ENCODE peak calls at places on chromosomes 2 and 18, in four cellular contexts. I is right lobe of liver, T is transverse colon, W is adrenal gland. S is an unnamed sample. For H3K36me3, the result is how much of the 10 kb centered on the place peaks cover.

GRCh38 chr18:61931654-61932379 is 39.0 kb upstream of the RNF152 start:
- DNase-seq in T (no peak), W (no peak), I (no peak), S (no peak)

GRCh38 chr2:190948671-190949070 is 65.3 kb downstream of the STAT1 start:
- DNase-seq in W (no peak), I (no peak), T (no peak), S (no peak)

GRCh38 chr2:197108758-197109157 is 182.3 kb upstream of the PGAP1 start:
- DNase-seq in W (peak), I (peak), T (peak), S (peak)

GRCh38 chr2:43417296-43417695 is 178.5 kb downstream of the THADA start:
- DNase-seq in T (no peak), W (no peak), I (no peak), S (no peak)

GRCh38 chr18:21777814-21778213 is 37.2 kb downstream of the MIB1 start:
- DNase-seq in I (no peak), W (no peak), T (no peak), S (no peak)

GRCh38 chr18:55950379-55951166 is 362.6 kb upstream of the TCF4 start:
- DNase-seq in W (no peak), I (no peak), T (no peak), S (no peak)

GRCh38 chr2:123363826-123364225 is 661.3 kb upstream of the CNTNAP5 start:
- DNase-seq in T (no peak), I (no peak), W (no peak), S (no peak)

GRCh38 chr2:105460048-105460732 is 61.3 kb upstream of the FHL2 start:
- DNase-seq in I (peak), T (no peak), W (peak), S (no peak)

GRCh38 chr2:70140978-70141753 is 49.7 kb downstream of the C2orf42 start:
- DNase-seq in W (peak), T (peak), I (peak), S (peak)

GRCh38 chr2:1651131-1652066 is 92.9 kb downstream of the PXDN start:
- DNase-seq in T (no peak), W (no peak), I (no peak), S (no peak)

GRCh38 chr2:105521176-105521575 is 122.3 kb upstream of the FHL2 start:
- DNase-seq in I (no peak), W (no peak), T (no peak), S (no peak)

GRCh38 chr2:38091757-38092156 is 15.8 kb upstream of the CYP1B1 start:
- DNase-seq in I (no peak), T (no peak), W (no peak), S (no peak)

GRCh38 chr2:112577756-112578155 is 6.7 kb upstream of the CHCHD5 start:
- DNase-seq in W (no peak), I (no peak), T (no peak), S (no peak)

GRCh38 chr2:16773080-16773713 is 107.6 kb upstream of the CYRIA start:
- DNase-seq in I (no peak), W (peak), T (no peak), S (no peak)

GRCh38 chr2:144156736-144157645 is 362.9 kb downstream of the ZEB2 start:
- DNase-seq in I (no peak), W (no peak), T (no peak), S (no peak)

GRCh38 chr2:237092920-237093781 is 7.5 kb downstream of the COPS8 start:
- DNase-seq in T (no peak), I (no peak), W (peak), S (no peak)

GRCh38 chr2:223526106-223526505 is 76.1 kb downstream of the SCG2 start:
- DNase-seq in I (no peak), W (no peak), T (no peak), S (no peak)

GRCh38 chr2:12534646-12535263 is 182.0 kb upstream of the TRIB2 start:
- DNase-seq in T (no peak), I (no peak), W (no peak), S (no peak)

GRCh38 chr2:192267484-192267883 is 72.8 kb upstream of the TMEFF2 start:
- DNase-seq in T (no peak), I (no peak), W (no peak), S (no peak)

GRCh38 chr18:7117390-7118355 is at the start of gene LAMA1:
- DNase-seq in I (no peak), W (no peak), T (no peak), S (no peak)

GRCh38 chr2:80737047-80737446 is 432.5 kb upstream of the LRRTM1 start:
- DNase-seq in W (no peak), I (no peak), T (no peak), S (no peak)

GRCh38 chr2:3121601-3122000 is 256.0 kb downstream of the EIPR1 start:
- DNase-seq in I (no peak), W (no peak), T (no peak), S (no peak)

GRCh38 chr2:237932731-237933131 is 34.1 kb upstream of the UBE2F start:
- DNase-seq in T (no peak), W (no peak), I (no peak), S (no peak)

GRCh38 chr18:923144-923543 is 18.5 kb downstream of the ADCYAP1 start:
- DNase-seq in I (no peak), T (no peak), W (no peak), S (no peak)

GRCh38 chr2:136305517-136306192 is 187.7 kb upstream of the CXCR4 start:
- DNase-seq in W (peak), I (no peak), T (no peak), S (no peak)

GRCh38 chr18:7637269-7637668 is 70.2 kb downstream of the PTPRM start:
- DNase-seq in T (no peak), W (no peak), I (no peak), S (no peak)

GRCh38 chr2:237861-238260 is 26.0 kb downstream of the SH3YL1 start:
- DNase-seq in T (no peak), W (no peak), I (no peak), S (no peak)

GRCh38 chr2:224357098-224357901 is 44.6 kb downstream of the FAM124B start:
- DNase-seq in W (peak), T (peak), I (no peak), S (no peak)

GRCh38 chr2:74881176-74881575 is 47.2 kb downstream of the HK2 start:
- DNase-seq in W (no peak), I (no peak), T (no peak), S (no peak)

GRCh38 chr2:45945182-45945779 is 293.8 kb downstream of the PRKCE start:
- DNase-seq in W (no peak), I (no peak), T (no peak), S (no peak)

GRCh38 chr2:121790276-121790956 is 35.0 kb downstream of the TSN start:
- DNase-seq in T (no peak), I (no peak), W (no peak), S (no peak)

GRCh38 chr2:27742571-27742970 is 28.9 kb upstream of the MRPL33 start:
- DNase-seq in T (no peak), W (no peak), I (no peak), S (no peak)
- H3K36me3 ChIP-seq in T (under half), W (under half), I (under half), S (under half)

GRCh38 chr2:233531880-233532458 is 34.6 kb downstream of the USP40 start:
- DNase-seq in W (no peak), I (no peak), T (no peak), S (no peak)

GRCh38 chr2:233535276-233535675 is 31.3 kb downstream of the USP40 start:
- DNase-seq in T (no peak), I (no peak), W (no peak), S (no peak)

GRCh38 chr2:233528182-233528581 is 38.4 kb downstream of the USP40 start:
- DNase-seq in I (no peak), W (no peak), T (no peak), S (no peak)

GRCh38 chr2:233532971-233533370 is 33.6 kb downstream of the USP40 start:
- DNase-seq in W (no peak), I (no peak), T (no peak), S (no peak)

DNA sequence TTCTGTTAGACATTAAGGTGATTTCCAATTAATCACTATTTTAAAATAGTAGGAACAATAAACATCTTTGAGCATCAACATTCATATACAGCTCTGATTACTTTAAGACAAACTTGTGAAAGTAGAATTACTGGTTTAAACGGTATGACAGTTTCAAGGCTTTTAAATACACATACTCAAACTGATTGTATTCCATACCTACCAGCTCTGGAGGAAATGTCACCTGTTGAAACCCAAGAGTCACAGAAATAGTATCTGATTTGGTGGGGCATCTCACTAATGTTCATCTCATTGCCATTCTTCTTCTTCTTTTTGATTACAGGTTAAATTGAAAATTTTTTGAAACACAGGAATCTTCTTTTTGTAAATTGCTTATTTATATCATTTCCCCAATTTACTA is 36.2 kb downstream of the USP40 start:
- DNase-seq in I (no peak), T (no peak), W (no peak), S (no peak)
- H3K27ac ChIP-seq in I (no peak), T (no peak), W (no peak), S (no peak)

GRCh38 chr2:86439879-86440630 is 1.1 kb upstream of the KDM3A start:
- DNase-seq in W (no peak), T (no peak), I (no peak), S (no peak)

GRCh38 chr2:86441789-86442641 is 844 bp downstream of the KDM3A start:
- DNase-seq in T (peak), I (peak), W (peak), S (peak)

GRCh38 chr2:86442642-86443005 is 1.5 kb downstream of the KDM3A start:
- DNase-seq in T (peak), I (peak), W (peak), S (peak)

GRCh38 chr2:86441392-86441788 is 219 bp downstream of the KDM3A start:
- DNase-seq in I (no peak), W (no peak), T (no peak), S (no peak)

GRCh38 chr2:86440631-86441391 is at the start of gene KDM3A:
- DNase-seq in T (peak), I (peak), W (peak), S (peak)
- TF ChIP-seq POLR2A in T (peak), I (no peak), W (no peak), S (peak)

GRCh38 chr2:20061476-20061875 is 10.0 kb upstream of the LAPTM4A start:
- DNase-seq in T (no peak), W (no peak), I (no peak), S (no peak)

GRCh38 chr2:20062615-20063545 is 11.5 kb upstream of the LAPTM4A start:
- DNase-seq in T (no peak), I (no peak), W (no peak), S (no peak)

GRCh38 chr2:20064421-20064820 is 13.0 kb upstream of the LAPTM4A start:
- DNase-seq in I (no peak), T (no peak), W (no peak), S (no peak)

GRCh38 chr2:20064841-20065240 is 13.4 kb upstream of the LAPTM4A start:
- DNase-seq in I (no peak), T (peak), W (no peak), S (no peak)

GRCh38 chr2:20061940-20062339 is 10.5 kb upstream of the LAPTM4A start:
- DNase-seq in I (no peak), T (no peak), W (no peak), S (no peak)
- H3K36me3 ChIP-seq in I (under half), T (under half), W (under half), S (under half)

GRCh38 chr18:35075132-35075531 is 33.9 kb downstream of the MAPRE2 start:
- DNase-seq in W (no peak), I (no peak), T (no peak), S (no peak)

GRCh38 chr18:35074581-35074980 is 33.4 kb downstream of the MAPRE2 start:
- DNase-seq in I (no peak), W (no peak), T (no peak), S (no peak)

GRCh38 chr18:35077937-35078336 is 36.7 kb downstream of the MAPRE2 start:
- DNase-seq in I (no peak), W (no peak), T (no peak), S (no peak)

GRCh38 chr18:35076556-35076955 is 35.3 kb downstream of the MAPRE2 start:
- DNase-seq in I (no peak), W (no peak), T (no peak), S (no peak)

GRCh38 chr18:35076126-35076525 is 34.9 kb downstream of the MAPRE2 start:
- DNase-seq in W (no peak), T (no peak), I (no peak), S (no peak)
- H3K27ac ChIP-seq in W (no peak), T (no peak), I (no peak), S (no peak)